ENCODE peak calls at places on chromosomes 5 and 9, in five cellular contexts. V, Q, B, Y and G are unnamed samples.

GRCh38 chr9:88236531-88237453 is 98.5 kb upstream of the SPATA31C2 start:
- DNase-seq in V (peak; percentile 78), Q (no peak), B (no peak), Y (no peak), G (no peak)

GRCh38 chr9:101536938-101537337 is 3.3 kb downstream of the RNF20 start:
- DNase-seq in V (no peak), Q (no peak), B (no peak), Y (peak; percentile 17), G (no peak)

GRCh38 chr9:36486933-36487481 is 85.7 kb upstream of the MELK start:
- DNase-seq in V (peak; percentile 76), Q (no peak), B (peak; percentile 11), Y (no peak), G (no peak)

GRCh38 chr9:130701059-130702022 is 7.8 kb downstream of the EXOSC2 start:
- DNase-seq in V (peak; percentile 88), Q (peak; percentile 81), B (peak; percentile 84), Y (peak; percentile 62), G (peak; percentile 42)

GRCh38 chr5:111748304-111748763 is 8.7 kb downstream of the NREP start:
- DNase-seq in V (no peak), Q (peak; percentile 67), B (no peak), Y (peak; percentile 95), G (no peak)

GRCh38 chr5:150053231-150053626 is 33.1 kb downstream of the CSF1R start:
- DNase-seq in V (no peak), Q (no peak), B (no peak), Y (peak; percentile 90), G (peak; percentile 52)

GRCh38 chr5:103499236-103499635 is 63.4 kb downstream of the NUDT12 start:
- DNase-seq in V (no peak), Q (no peak), B (no peak), Y (no peak), G (no peak)

GRCh38 chr5:124979174-124979573 is 232.7 kb upstream of the ZNF608 start:
- DNase-seq in V (no peak), Q (no peak), B (no peak), Y (peak; percentile 49), G (no peak)

GRCh38 chr5:54691644-54692043 is 174.1 kb downstream of the SNX18 start:
- DNase-seq in V (no peak), Q (no peak), B (no peak), Y (no peak), G (no peak)

GRCh38 chr5:169258372-169259000 is 42.5 kb downstream of the SLIT3 start:
- DNase-seq in V (no peak), Q (no peak), B (no peak), Y (no peak), G (peak; percentile 87)

GRCh38 chr5:146584750-146585149 is 68.8 kb upstream of the GPR151 start:
- DNase-seq in V (no peak), Q (no peak), B (no peak), Y (no peak), G (no peak)

GRCh38 chr9:127910613-127911205 is 6.1 kb downstream of the ST6GALNAC4 start:
- DNase-seq in V (no peak), Q (no peak), B (no peak), Y (no peak), G (no peak)

GRCh38 chr5:177507596-177508216 is 1.9 kb downstream of the DOK3 start:
- DNase-seq in V (no peak), Q (no peak), B (no peak), Y (no peak), G (no peak)

GRCh38 chr5:175681975-175682354 is 24.1 kb downstream of the HRH2 start:
- DNase-seq in V (no peak), Q (no peak), B (no peak), Y (no peak), G (no peak)

GRCh38 chr9:89839427-89839826 is 234.6 kb downstream of the GADD45G start:
- DNase-seq in V (no peak), Q (no peak), B (no peak), Y (no peak), G (no peak)

GRCh38 chr5:5316333-5316732 is 106.1 kb upstream of the ICE1 start:
- DNase-seq in V (no peak), Q (no peak), B (no peak), Y (no peak), G (peak; percentile 44)

GRCh38 chr5:179120951-179121666 is 60.9 kb downstream of the ZNF354C start:
- DNase-seq in V (no peak), Q (no peak), B (no peak), Y (no peak), G (no peak)

GRCh38 chr5:58069846-58070245 is 390.0 kb downstream of the PLK2 start:
- DNase-seq in V (no peak), Q (no peak), B (peak; percentile 34), Y (peak; percentile 84), G (no peak)

GRCh38 chr5:39892708-39893107 is 467.9 kb upstream of the DAB2 start:
- DNase-seq in V (no peak), Q (no peak), B (no peak), Y (peak; percentile 60), G (no peak)

GRCh38 chr5:17182966-17183365 is 34.5 kb upstream of the BASP1 start:
- DNase-seq in V (no peak), Q (no peak), B (no peak), Y (no peak), G (no peak)

GRCh38 chr5:127568166-127568565 is 50.7 kb downstream of the PRRC1 start:
- DNase-seq in V (no peak), Q (no peak), B (no peak), Y (no peak), G (no peak)

GRCh38 chr5:105146867-105147266 is 1584.3 kb upstream of the NUDT12 start:
- DNase-seq in V (no peak), Q (no peak), B (no peak), Y (peak; percentile 66), G (no peak)

GRCh38 chr9:976805-977360 is 428 bp downstream of the DMRT3 start:
- DNase-seq in V (no peak), Q (no peak), B (no peak), Y (peak; percentile 11), G (no peak)
- H3K4me3 ChIP-seq in V (no peak overlapping the region), Q (no peak overlapping the region), B (no peak overlapping the region), Y (peak overlapping the region; percentile 51), G (no peak overlapping the region)

GRCh38 chr5:73299017-73299630 is 126.1 kb downstream of the TMEM174 start:
- DNase-seq in V (no peak), Q (no peak), B (no peak), Y (peak; percentile 52), G (no peak)
- TF ChIP-seq CTCF in V (no peak), Q (no peak), B (no peak), Y (peak; percentile 44), G (no peak)

GRCh38 chr5:160438316-160439204 is 16.9 kb downstream of the PTTG1 start:
- DNase-seq in V (no peak), Q (no peak), B (peak; percentile 32), Y (peak; percentile 73), G (peak; percentile 21)
- H3K4me3 ChIP-seq in V (peak overlapping the region; percentile 44), Q (peak overlapping the region; percentile 60), B (no peak overlapping the region), Y (peak overlapping the region; percentile 70), G (peak overlapping the region; percentile 59)

GRCh38 chr5:116672203-116672602 is 97.6 kb upstream of the SEMA6A start:
- DNase-seq in V (no peak), Q (no peak), B (no peak), Y (no peak), G (no peak)

GRCh38 chr5:116673453-116673852 is 98.8 kb upstream of the SEMA6A start:
- DNase-seq in V (no peak), Q (no peak), B (no peak), Y (no peak), G (no peak)

GRCh38 chr5:116668361-116668760 is 93.7 kb upstream of the SEMA6A start:
- DNase-seq in V (no peak), Q (no peak), B (no peak), Y (no peak), G (no peak)

GRCh38 chr5:116669261-116670049 is 94.8 kb upstream of the SEMA6A start:
- DNase-seq in V (no peak), Q (no peak), B (no peak), Y (no peak), G (no peak)

DNA sequence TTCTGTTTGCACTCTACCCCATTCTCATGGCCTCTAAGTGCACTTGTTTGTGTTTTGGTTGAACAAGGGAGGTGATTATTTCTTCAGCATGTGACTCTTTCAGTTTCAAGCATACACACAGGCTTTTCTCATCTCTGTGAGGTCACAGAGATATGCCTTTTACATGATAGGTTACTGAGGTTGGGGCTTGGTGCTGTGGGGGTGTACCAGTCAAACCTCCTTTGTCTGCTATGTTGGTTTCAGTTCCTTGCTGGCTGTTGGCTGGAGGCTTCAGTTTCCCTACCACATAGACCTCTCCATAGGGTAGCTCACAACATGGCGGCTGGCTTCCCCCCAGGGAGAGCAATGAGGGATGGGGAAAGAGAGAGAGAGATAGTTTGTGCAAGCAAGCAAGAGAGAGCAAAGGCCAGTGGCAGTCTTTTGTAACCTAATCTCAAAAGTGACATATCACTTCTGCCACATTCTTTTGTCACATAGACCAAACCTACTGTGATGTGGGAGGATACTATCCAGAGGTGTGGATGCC is 96.7 kb upstream of the SEMA6A start:
- DNase-seq in V (no peak), Q (no peak), B (no peak), Y (no peak), G (no peak)
- TF ChIP-seq CTCF in V (no peak), Q (no peak), B (no peak), Y (no peak), G (no peak)

GRCh38 chr9:93187047-93187446 is 3.1 kb downstream of the WNK2 start:
- DNase-seq in V (peak; percentile 86), Q (no peak), B (peak; percentile 50), Y (no peak), G (no peak)
- H3K4me3 ChIP-seq in V (peak overlapping the region; percentile 66), Q (no peak overlapping the region), B (no peak overlapping the region), Y (no peak overlapping the region), G (no peak overlapping the region)

DNA sequence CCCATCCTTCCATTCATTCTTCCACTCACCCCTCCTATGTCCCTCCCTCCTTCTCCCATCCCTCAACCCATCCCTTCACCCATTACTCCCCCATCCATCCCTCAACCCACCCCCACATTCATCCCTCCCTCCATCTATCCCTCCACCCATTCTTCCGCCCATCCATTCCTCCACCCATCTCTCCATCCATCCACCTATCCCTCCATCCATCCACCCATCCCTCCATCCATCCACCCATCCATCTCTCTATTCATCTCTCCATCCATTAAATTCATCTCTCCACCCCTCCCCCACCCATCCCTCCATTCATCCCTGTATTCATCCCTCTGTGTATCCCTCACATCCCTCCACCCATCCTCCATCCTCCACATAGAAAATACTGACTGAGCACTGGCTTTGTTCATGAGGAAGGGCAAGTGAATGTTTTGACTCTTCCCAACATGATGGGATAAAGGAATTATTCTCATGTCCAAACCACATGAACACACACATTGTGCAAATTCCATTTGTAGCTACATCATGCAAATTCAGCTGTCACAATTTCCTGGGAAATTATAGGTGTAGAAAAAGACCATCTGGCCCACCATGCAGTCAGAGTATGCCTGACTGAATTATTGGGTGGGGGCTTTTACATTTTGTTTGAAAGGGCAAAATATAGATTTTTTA is 6.9 kb upstream of the VAV2 start:
- DNase-seq in V (no peak), Q (no peak), B (no peak), Y (no peak), G (no peak)
- TF ChIP-seq CTCF in V (no peak), Q (no peak), B (no peak), Y (no peak), G (no peak)